ENCODE peak calls at places on chromosome X, in six cellular contexts. H is HFF-Myc, D is BE2C, G is spleen, Q is stomach, T is cardiac muscle cell. A is an unnamed sample.

GRCh38 chrX:133698298-133698697 is 283.0 kb upstream of the GPC4 start:
- DNase-seq in H (no peak), T (peak), Q (no peak), G (no peak), D (no peak), A (peak)

GRCh38 chrX:150773117-150773516 is 79.9 kb downstream of the MTMR1 start:
- DNase-seq in H (no peak), T (no peak), Q (no peak), D (no peak), G (no peak), A (no peak)

GRCh38 chrX:118545510-118545909 is 49.9 kb downstream of the DOCK11 start:
- DNase-seq in H (no peak), G (no peak), T (no peak), Q (no peak), D (peak), A (no peak)

GRCh38 chrX:54044877-54045328 is 630 bp upstream of the PHF8 start:
- DNase-seq in H (no peak), Q (no peak), G (no peak), D (no peak), T (no peak), A (no peak)

GRCh38 chrX:103565752-103566151 is 19.6 kb upstream of the TCEAL4 start:
- DNase-seq in Q (no peak), D (no peak), G (no peak), H (no peak), T (no peak), A (no peak)

GRCh38 chrX:1153940-1154339 is 58.5 kb downstream of the CRLF2 start:
- DNase-seq in T (no peak), H (peak), G (no peak), Q (no peak), D (no peak), A (no peak)

GRCh38 chrX:71618303-71618721 is at the start of gene CXCR3:
- DNase-seq in D (no peak), G (peak), H (no peak), T (no peak), Q (no peak), A (peak)

GRCh38 chrX:51332188-51332942 is at the start of gene NUDT10:
- DNase-seq in T (peak), G (peak), Q (no peak), D (peak), H (no peak), A (no peak)

GRCh38 chrX:39984191-39984956 is 113.4 kb downstream of the BCOR start:
- DNase-seq in Q (no peak), T (no peak), H (no peak), D (peak), G (no peak), A (no peak)

GRCh38 chrX:13250831-13251612 is 68.8 kb downstream of the ATXN3L start:
- DNase-seq in Q (no peak), D (no peak), H (peak), G (no peak), T (no peak), A (no peak)

GRCh38 chrX:96140796-96141195 is 543.8 kb upstream of the DIAPH2 start:
- DNase-seq in Q (no peak), T (no peak), G (no peak), D (no peak), H (no peak), A (no peak)

GRCh38 chrX:105302246-105302645 is 81.8 kb upstream of the TEX13A start:
- DNase-seq in H (no peak), Q (no peak), G (no peak), D (no peak), T (no peak), A (no peak)

GRCh38 chrX:30653415-30654131 is at the start of gene GK:
- DNase-seq in Q (no peak), G (peak), T (peak), H (no peak), D (peak), A (no peak)

DNA sequence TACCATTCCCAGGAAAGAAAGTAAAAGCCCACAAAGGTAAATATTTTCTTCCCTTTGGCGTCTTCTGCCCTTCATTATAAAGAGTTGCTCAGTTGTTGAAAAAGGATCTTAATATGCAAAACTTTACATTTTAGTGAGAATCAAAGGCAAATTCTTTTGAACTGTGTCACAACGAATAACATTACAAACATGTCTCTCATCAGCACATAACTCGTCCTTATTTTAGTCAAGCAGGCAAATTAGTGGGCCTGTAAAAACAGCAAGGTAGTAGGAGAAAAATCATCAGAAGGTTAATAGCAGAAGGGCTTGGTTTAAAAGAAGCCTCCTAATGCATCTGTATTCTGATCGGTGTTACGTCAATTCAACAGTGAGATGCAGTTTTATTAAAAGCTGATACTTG is 647.3 kb upstream of the DIPK2B start:
- DNase-seq in D (no peak), T (no peak), Q (no peak), H (no peak), G (no peak), A (no peak)
- H3K4me3 ChIP-seq in D (no peak), T (no peak), Q (no peak), H (peak), G (no peak), A (no peak)

DNA sequence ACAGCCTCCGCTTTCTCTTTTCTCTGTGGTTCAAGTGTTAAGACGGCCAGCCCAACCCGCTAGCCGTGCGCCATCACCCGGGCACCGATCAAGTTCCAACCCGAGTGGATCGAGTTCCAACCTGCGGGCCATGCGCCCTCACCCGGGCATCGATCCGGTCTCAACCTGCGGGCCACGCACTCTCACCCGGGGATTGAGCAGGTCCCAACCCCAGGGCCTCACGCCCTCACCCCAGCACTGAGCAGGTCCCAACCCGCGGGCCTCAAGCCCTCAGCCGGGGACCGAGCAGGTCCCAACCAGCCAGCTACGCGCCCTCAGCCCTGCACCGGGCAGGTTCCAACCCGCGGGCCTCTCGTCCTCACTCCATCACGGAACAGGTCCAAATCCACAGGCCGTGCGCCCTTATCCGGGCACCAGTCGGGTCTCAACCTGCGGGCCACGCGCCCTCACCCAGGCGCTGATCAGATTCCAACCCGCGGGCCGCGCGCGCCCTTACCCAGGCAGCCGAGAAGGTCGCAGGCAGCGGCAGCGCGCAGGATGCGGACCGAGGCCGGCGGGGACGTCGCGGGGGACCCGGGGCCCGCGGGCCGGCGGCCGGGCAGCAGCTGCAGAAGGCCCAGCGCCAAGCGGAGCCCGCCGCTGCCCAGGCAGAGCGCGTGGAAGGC is 443 bp downstream of the GPR143 start:
- DNase-seq in H (no peak), Q (no peak), D (no peak), G (no peak), T (no peak), A (no peak)
- H3K4me3 ChIP-seq in H (no peak), Q (no peak), D (no peak), G (no peak), T (no peak), A (no peak)

GRCh38 chrX:56319165-56319564 is 87.0 kb downstream of the KLF8 start:
- DNase-seq in T (no peak), H (no peak), D (no peak), G (no peak), Q (no peak), A (no peak)

GRCh38 chrX:56313308-56313707 is 81.2 kb downstream of the KLF8 start:
- DNase-seq in H (no peak), T (no peak), G (no peak), Q (no peak), D (no peak), A (no peak)

GRCh38 chrX:56314334-56314733 is 82.2 kb downstream of the KLF8 start:
- DNase-seq in D (no peak), Q (no peak), G (no peak), H (no peak), T (no peak), A (peak)

DNA sequence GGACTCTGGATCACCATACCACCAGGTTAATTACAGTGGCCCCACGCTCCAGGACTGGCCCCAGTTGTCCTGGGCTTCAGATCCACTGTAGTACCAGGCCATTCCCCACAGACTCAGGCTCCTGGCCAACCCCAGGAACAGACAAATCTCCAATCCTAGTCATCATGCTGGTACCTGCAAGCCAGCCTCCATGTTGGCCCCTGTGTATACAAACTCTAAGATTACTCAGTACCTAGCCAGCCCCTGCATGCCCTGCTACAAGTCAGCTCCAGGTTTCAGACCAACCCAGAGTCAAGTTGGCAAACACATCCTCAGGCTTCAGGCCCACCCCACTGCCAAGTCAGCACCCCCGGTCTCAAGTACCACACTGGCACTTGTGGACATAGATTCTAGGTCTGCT is 85.9 kb downstream of the KLF8 start:
- DNase-seq in Q (no peak), G (no peak), T (no peak), D (no peak), H (no peak), A (no peak)
- H3K4me3 ChIP-seq in Q (no peak), G (no peak), T (no peak), D (no peak), H (no peak), A (no peak)

GRCh38 chrX:154430916-154431315 is 2.4 kb downstream of the ATP6AP1 start:
- DNase-seq in D (no peak), G (no peak), T (no peak), H (no peak), Q (no peak), A (no peak)
- H3K4me3 ChIP-seq in D (no peak), G (no peak), T (no peak), H (no peak), Q (no peak), A (no peak)

GRCh38 chrX:19121466-19121865 is 802 bp downstream of the ADGRG2 start:
- DNase-seq in D (peak), Q (no peak), G (no peak), T (no peak), H (no peak), A (no peak)

GRCh38 chrX:19122641-19123009 is 357 bp upstream of the ADGRG2 start:
- DNase-seq in Q (no peak), T (peak), H (no peak), G (no peak), D (no peak), A (no peak)

GRCh38 chrX:19127649-19128168 is 5.4 kb upstream of the ADGRG2 start:
- DNase-seq in H (no peak), Q (no peak), D (no peak), G (no peak), T (no peak), A (no peak)

GRCh38 chrX:19121898-19122640 is at the start of gene ADGRG2:
- DNase-seq in T (peak), G (no peak), Q (peak), H (no peak), D (peak), A (no peak)
- H3K4me3 ChIP-seq in T (peak), G (peak), Q (peak), H (no peak), D (peak), A (no peak)

DNA sequence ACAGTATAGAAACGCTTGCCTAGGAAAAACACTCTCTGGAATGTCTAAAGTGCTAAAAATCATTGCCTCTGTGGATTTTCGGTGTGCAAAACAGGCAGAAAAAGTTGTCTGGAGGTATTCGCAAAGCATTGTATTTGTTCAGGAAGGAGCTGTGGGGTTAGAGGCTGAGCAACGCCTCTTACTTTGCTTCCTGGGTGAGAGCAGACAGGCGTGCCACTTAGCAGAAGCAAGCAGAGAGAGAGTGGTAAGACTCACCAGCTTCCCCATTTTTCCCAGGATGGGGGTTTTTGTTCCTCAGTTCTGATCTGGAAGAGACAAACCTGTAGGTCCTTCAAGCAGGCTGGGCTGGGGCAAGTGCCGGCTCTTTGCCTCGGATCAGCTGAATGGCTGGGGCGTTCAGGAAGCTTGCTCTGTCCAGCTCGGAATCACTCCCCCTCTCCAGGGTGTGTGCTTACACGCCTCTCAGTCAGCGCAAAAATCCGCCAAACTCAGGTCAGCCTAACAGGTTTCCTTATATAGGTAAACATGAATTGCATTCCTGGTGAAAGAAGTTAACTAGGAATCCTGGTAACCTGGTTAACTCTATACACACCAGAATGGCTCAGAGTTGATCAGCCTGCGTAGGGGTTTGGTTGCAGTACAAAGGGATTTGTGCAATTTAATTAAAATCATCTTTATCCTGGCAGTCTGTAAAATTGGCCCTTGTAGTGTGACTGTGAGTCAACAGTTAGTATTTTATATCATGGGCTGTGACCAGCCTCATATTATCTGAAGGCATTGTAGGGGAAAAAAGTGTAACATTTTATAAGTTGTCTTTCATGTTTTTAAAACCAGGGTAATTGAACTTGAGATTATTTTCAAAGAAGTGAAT is 213.1 kb upstream of the MID1 start:
- DNase-seq in Q (peak), D (no peak), H (no peak), T (peak), G (no peak), A (no peak)
- H3K4me3 ChIP-seq in Q (peak), D (no peak), H (no peak), T (peak), G (no peak), A (no peak)

DNA sequence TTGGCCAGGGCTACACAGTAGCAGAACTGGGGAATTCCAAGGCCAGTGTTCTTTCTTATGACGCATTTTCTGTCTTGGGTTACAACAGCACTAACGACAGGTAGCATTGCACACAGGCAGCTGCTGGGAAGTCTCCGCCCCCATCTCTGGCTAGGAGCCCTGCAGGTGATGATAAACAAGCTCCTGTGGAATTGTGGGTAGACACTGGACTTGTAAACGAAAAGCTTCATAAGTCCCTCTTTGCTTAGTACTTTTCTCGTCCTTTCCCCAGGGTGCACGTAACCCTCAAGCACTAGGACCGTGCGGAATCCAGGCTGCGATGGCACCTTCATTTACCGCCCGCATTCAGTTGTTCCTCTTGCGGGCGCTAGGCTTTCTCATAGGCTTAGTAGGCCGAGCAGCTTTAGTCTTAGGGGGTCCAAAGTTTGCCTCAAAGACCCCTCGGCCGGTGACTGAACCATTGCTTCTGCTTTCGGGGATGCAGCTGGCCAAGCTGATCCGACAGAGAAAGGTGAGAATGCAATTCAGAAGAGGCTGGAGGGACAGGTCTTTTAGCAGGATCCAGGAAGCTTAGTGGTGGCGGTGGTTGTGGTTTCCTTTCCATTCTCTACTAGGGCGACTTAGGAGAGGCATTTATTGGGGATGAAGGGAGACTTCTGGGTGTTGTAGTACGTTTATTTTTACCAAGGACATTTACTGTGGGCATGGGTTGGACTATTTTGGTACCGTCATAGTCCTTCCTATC is at the start of gene FAAH2:
- DNase-seq in T (peak), D (no peak), Q (peak), H (no peak), G (peak), A (peak)
- H3K4me3 ChIP-seq in T (peak), D (no peak), Q (peak), H (no peak), G (peak), A (peak)